ENCODE peak calls at places on chromosomes 7 and 10, in nine cellular contexts. E is non-pigmented ciliary epithelial cell; Y is GM13976; W is Daoy; J is WERI-Rb-1; Z is activated T-cell treated with anti-CD3 and anti-CD28 coated beads for 1 hour; G is heart left ventricle; Q is NCI-H345; K is activated CD4-positive, alpha-beta T cell treated with anti-CD3 and anti-CD28 coated beads, Interleukin-2, amount 50 U/mL, for 24 hours. B is an unnamed sample.

GRCh38 chr10:89206402-89207180 is 526 bp downstream of the CH25H start:
- DNase-seq in W (peak; percentile 36), K (no peak), Z (peak; percentile 6), E (no peak), G (peak; percentile 31), Q (peak; percentile 17), J (no peak), Y (peak; percentile 32), B (no peak)

GRCh38 chr10:77162697-77163096 is 474.9 kb downstream of the KCNMA1 start:
- DNase-seq in J (no peak), E (no peak), Z (no peak), K (no peak), W (peak; percentile 57), Q (no peak), Y (no peak), G (no peak), B (no peak)

GRCh38 chr10:12534824-12535223 is 185.5 kb downstream of the CAMK1D start:
- DNase-seq in Q (no peak), Z (no peak), Y (no peak), W (peak; percentile 52), K (no peak), G (no peak), E (no peak), J (no peak), B (peak; percentile 22)

GRCh38 chr10:24862586-24862985 is 89.8 kb downstream of the PRTFDC1 start:
- DNase-seq in Q (no peak), Y (no peak), K (no peak), W (no peak), Z (no peak), G (no peak), E (no peak), J (no peak), B (no peak)

GRCh38 chr10:1598393-1599153 is 138.8 kb downstream of the ADARB2 start:
- DNase-seq in W (no peak), Q (no peak), K (no peak), J (no peak), Z (no peak), G (no peak), E (no peak), Y (no peak), B (no peak)

GRCh38 chr10:227014-227413 is 91.8 kb downstream of the ZMYND11 start:
- DNase-seq in Y (no peak), J (no peak), E (no peak), Q (no peak), Z (no peak), K (no peak), G (no peak), W (no peak), B (no peak)

GRCh38 chr10:83724471-83725241 is 414.7 kb upstream of the GHITM start:
- DNase-seq in G (no peak), Q (no peak), Z (no peak), W (no peak), J (no peak), K (no peak), Y (no peak), E (no peak), B (no peak)

GRCh38 chr10:77226871-77227557 is 410.6 kb downstream of the KCNMA1 start:
- DNase-seq in K (no peak), Y (no peak), Z (no peak), W (peak; percentile 32), J (no peak), Q (no peak), E (no peak), G (no peak), B (no peak)

GRCh38 chr10:6204063-6204340 is 1.3 kb downstream of the PFKFB3 start:
- DNase-seq in Z (peak; percentile 42), E (no peak), Y (no peak), Q (no peak), J (no peak), K (peak; percentile 39), G (peak; percentile 51), W (peak; percentile 44), B (peak; percentile 24)

GRCh38 chr10:30219977-30220751 is 128.9 kb downstream of the MTPAP start:
- DNase-seq in K (no peak), J (no peak), W (peak; percentile 30), G (no peak), Y (no peak), E (no peak), Z (no peak), Q (peak; percentile 9), B (no peak)

GRCh38 chr7:92489634-92490033 is 11.9 kb upstream of the ERVW-1 start:
- DNase-seq in E (no peak), Y (no peak), Z (no peak), K (no peak), W (no peak), G (no peak), Q (no peak), J (no peak), B (no peak)

GRCh38 chr7:126570845-126571244 is 681.9 kb downstream of the GRM8 start:
- DNase-seq in Y (no peak), K (no peak), E (no peak), Q (no peak), G (no peak), J (no peak), W (peak; percentile 33), Z (no peak), B (no peak)

GRCh38 chr7:19665399-19666008 is 43.3 kb downstream of the POLR1F start:
- DNase-seq in Z (no peak), G (no peak), K (no peak), Y (peak; percentile 24), Q (peak; percentile 55), E (no peak), J (no peak), W (no peak), B (peak; percentile 46)

GRCh38 chr7:12889391-12889790 is 202.0 kb downstream of the ARL4A start:
- DNase-seq in W (no peak), K (no peak), Q (no peak), Y (no peak), J (no peak), G (no peak), Z (no peak), E (peak; percentile 18), B (no peak)

GRCh38 chr10:114538544-114538906 is 119.5 kb downstream of the ABLIM1 start:
- DNase-seq in Q (peak; percentile 32), G (peak; percentile 33), Z (peak; percentile 40), J (no peak), E (no peak), Y (no peak), W (no peak), K (peak; percentile 27), B (peak; percentile 80)

GRCh38 chr10:36097696-36098095 is 455.6 kb upstream of the FZD8 start:
- DNase-seq in Y (no peak), E (no peak), G (no peak), Z (no peak), K (no peak), W (no peak), Q (no peak), J (no peak), B (no peak)